ENCODE peak calls at places on chromosomes 2 and 18, in ten cellular contexts. Z is endodermal cell, P is right lobe of liver, K is IMR-90, A is stomach, R is hepatocyte, O is mesenchymal stem cell, J is H9, D is upper lobe of left lung, U is transverse colon. M is an unnamed sample. For H3K4me1 and H3K27me3, the result is how much of the 10 kb centered on the place peaks cover.

GRCh38 chr18:37429768-37430167 is 135.8 kb downstream of the CELF4 start:
- DNase-seq in Z (no peak), P (no peak), K (no peak), A (no peak), R (no peak), O (no peak), J (no peak), D (no peak), U (no peak), M (no peak)

GRCh38 chr18:51151568-51152511 is 45.6 kb downstream of the MEX3C start:
- DNase-seq in Z (no peak), P (no peak), K (no peak), A (peak), R (no peak), O (no peak), J (peak), D (no peak), U (peak), M (no peak)

GRCh38 chr2:49843314-49843713 is 689.0 kb upstream of the FSHR start:
- DNase-seq in Z (no peak), P (no peak), K (no peak), A (no peak), R (no peak), O (no peak), J (peak), D (no peak), U (no peak), M (no peak)

GRCh38 chr18:51727780-51728179 is 530.3 kb upstream of the MEX3C start:
- DNase-seq in Z (no peak), P (no peak), K (no peak), A (no peak), R (no peak), O (no peak), J (no peak), D (no peak), U (no peak), M (no peak)

GRCh38 chr2:229713371-229714079 is 830 bp downstream of the DNER start:
- DNase-seq in Z (peak), P (no peak), K (no peak), A (peak), R (peak), O (peak), J (peak), D (no peak), U (no peak), M (no peak)

GRCh38 chr2:165018207-165018606 is 62.9 kb upstream of the SLC38A11 start:
- DNase-seq in Z (peak), P (no peak), K (peak), A (no peak), R (no peak), O (peak), J (peak), D (no peak), U (no peak), M (no peak)

GRCh38 chr2:10097352-10098148 is 17.3 kb upstream of the CYS1 start:
- DNase-seq in Z (peak), P (peak), K (peak), A (peak), R (peak), O (peak), J (peak), D (peak), U (peak), M (peak)

GRCh38 chr2:145752091-145752806 is 1232.3 kb upstream of the ZEB2 start:
- DNase-seq in Z (peak), P (no peak), K (peak), A (no peak), R (peak), O (peak), J (no peak), D (peak), U (no peak), M (no peak)

GRCh38 chr2:13481201-13481600 is 764.5 kb downstream of the TRIB2 start:
- DNase-seq in Z (no peak), P (no peak), K (no peak), A (no peak), R (no peak), O (no peak), J (no peak), D (no peak), U (no peak), M (no peak)

GRCh38 chr2:186477782-186478181 is 8.3 kb upstream of the ZC3H15 start:
- DNase-seq in Z (no peak), P (no peak), K (no peak), A (no peak), R (no peak), O (no peak), J (no peak), D (no peak), U (no peak), M (no peak)

DNA sequence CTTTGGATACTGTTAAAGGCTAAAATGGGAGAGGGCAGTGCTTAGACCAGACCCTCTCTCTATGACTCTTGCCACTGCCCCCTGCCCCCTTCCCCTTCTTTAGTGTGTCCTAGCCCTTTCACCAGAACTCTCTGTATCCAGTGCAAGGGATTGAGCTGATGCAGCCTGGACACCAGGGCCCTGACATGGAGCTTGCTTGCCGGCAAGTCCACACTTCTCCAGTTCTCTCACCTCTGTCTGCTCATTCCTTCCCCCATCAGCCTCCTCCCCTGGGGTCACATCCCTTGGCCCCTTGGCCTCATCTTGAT is 1.5 kb upstream of the WNT6 start:
- DNase-seq in Z (no peak), P (no peak), K (no peak), A (no peak), R (no peak), O (no peak), J (no peak), D (no peak), U (no peak), M (no peak)
- H3K4me1 ChIP-seq in Z (under half), P (under half), K (under half), A (under half), R (under half), O (under half), J (under half), D (under half), U (under half), M (under half)

GRCh38 chr18:79397830-79398761 is 2.4 kb downstream of the NFATC1 start:
- DNase-seq in Z (no peak), P (no peak), K (no peak), A (no peak), R (no peak), O (no peak), J (no peak), D (no peak), U (no peak), M (peak)
- H3K27me3 ChIP-seq in Z (under half), P (under half), K (under half), A (under half), R (under half), O (under half), J (under half), D (under half), U (half or more), M (under half)

GRCh38 chr2:19104503-19104902 is 253.9 kb downstream of the OSR1 start:
- DNase-seq in Z (no peak), P (no peak), K (no peak), A (peak), R (peak), O (no peak), J (no peak), D (peak), U (no peak), M (no peak)
- H3K4me1 ChIP-seq in Z (under half), P (under half), K (under half), A (under half), R (under half), O (under half), J (under half), D (under half), U (under half), M (under half)

GRCh38 chr2:232385660-232386489 is 7.3 kb downstream of the ALPP start:
- DNase-seq in Z (no peak), P (no peak), K (peak), A (no peak), R (peak), O (peak), J (no peak), D (peak), U (no peak), M (no peak)

GRCh38 chr2:232386740-232387450 is 8.3 kb downstream of the ALPP start:
- DNase-seq in Z (peak), P (no peak), K (no peak), A (no peak), R (no peak), O (peak), J (peak), D (peak), U (no peak), M (peak)

GRCh38 chr2:232384466-232384865 is 5.9 kb downstream of the ALPP start:
- DNase-seq in Z (no peak), P (no peak), K (no peak), A (no peak), R (no peak), O (no peak), J (no peak), D (no peak), U (no peak), M (no peak)

GRCh38 chr2:232386490-232386739 is 7.9 kb downstream of the ALPP start:
- DNase-seq in Z (no peak), P (no peak), K (no peak), A (no peak), R (no peak), O (no peak), J (no peak), D (no peak), U (no peak), M (no peak)

GRCh38 chr2:232382331-232383225 is 4.0 kb downstream of the ALPP start:
- DNase-seq in Z (no peak), P (no peak), K (no peak), A (no peak), R (no peak), O (no peak), J (no peak), D (no peak), U (no peak), M (no peak)
- H3K27me3 ChIP-seq in Z (under half), P (under half), K (half or more), A (half or more), R (under half), O (half or more), J (under half), D (under half), U (half or more), M (under half)

GRCh38 chr2:157190151-157190550 is 67.4 kb upstream of the GALNT5 start:
- DNase-seq in Z (no peak), P (no peak), K (peak), A (no peak), R (no peak), O (peak), J (no peak), D (no peak), U (no peak), M (no peak)
- H3K4me1 ChIP-seq in Z (under half), P (under half), K (under half), A (under half), R (under half), O (under half), J (under half), D (under half), U (under half), M (under half)

DNA sequence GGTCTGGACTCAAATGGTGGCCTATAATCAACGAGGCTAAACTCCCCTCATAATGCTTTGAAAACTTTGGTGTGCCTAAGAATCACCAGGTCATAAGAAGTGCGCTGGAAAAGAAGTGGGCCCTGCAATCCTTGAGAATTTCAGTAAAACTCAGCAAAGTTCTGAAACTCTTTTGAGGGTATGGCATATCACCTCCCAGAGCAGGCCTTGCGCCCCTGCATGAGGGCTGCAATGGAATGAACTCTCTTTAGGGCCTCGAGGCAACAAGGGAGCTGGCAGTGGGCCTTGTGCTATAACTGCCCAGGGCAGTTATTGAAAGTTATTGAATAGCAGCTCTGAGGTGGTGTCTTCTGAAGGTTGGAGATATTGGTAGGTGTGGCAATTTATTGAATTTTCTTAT is 34.5 kb upstream of the AFF3 start:
- DNase-seq in Z (no peak), P (no peak), K (no peak), A (no peak), R (no peak), O (no peak), J (peak), D (no peak), U (no peak), M (no peak)
- H3K27me3 ChIP-seq in Z (under half), P (under half), K (under half), A (under half), R (under half), O (under half), J (under half), D (under half), U (under half), M (under half)

DNA sequence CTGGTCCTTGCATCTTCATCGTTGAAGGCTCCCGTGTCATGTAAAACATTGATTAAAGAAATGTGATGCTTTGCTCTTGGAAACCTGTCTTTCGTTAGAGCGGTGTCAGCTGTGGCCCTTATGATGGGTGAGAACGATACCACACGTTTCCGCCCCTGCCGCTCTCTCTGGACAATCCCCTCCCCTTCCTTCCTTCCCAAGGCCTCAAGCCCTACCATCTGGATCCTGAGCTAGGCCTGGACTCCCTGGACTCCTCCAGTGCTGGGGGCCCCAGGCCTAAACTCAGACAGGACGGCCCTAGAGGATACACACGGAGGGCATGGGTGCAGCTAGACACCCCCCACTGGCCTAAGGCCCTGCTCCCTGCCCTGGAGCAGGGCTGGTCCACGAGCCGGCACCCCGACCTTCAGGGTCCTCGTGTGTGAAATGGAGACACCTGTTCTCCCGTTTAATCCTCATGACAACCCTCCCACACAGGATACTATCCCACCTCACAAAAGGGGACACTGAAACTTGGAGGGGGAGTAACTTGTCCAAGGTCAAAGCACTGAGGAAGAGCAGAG is 13.2 kb downstream of the BIN1 start:
- DNase-seq in Z (no peak), P (no peak), K (no peak), A (no peak), R (no peak), O (no peak), J (no peak), D (no peak), U (no peak), M (no peak)
- H3K4me1 ChIP-seq in Z (under half), P (under half), K (under half), A (half or more), R (half or more), O (half or more), J (under half), D (under half), U (under half), M (under half)

GRCh38 chr2:72923833-72924352 is 6.6 kb downstream of the EMX1 start:
- DNase-seq in Z (peak), P (no peak), K (no peak), A (peak), R (peak), O (no peak), J (peak), D (peak), U (no peak), M (no peak)
- H3K27me3 ChIP-seq in Z (half or more), P (half or more), K (half or more), A (half or more), R (half or more), O (half or more), J (half or more), D (half or more), U (half or more), M (under half)

GRCh38 chr2:62197609-62198236 is 1.8 kb downstream of the B3GNT2 start:
- DNase-seq in Z (peak), P (peak), K (no peak), A (peak), R (peak), O (peak), J (no peak), D (peak), U (peak), M (peak)
- H3K4me1 ChIP-seq in Z (under half), P (under half), K (under half), A (under half), R (under half), O (under half), J (under half), D (under half), U (half or more), M (under half)

M was measured in pancreas.